ENCODE peak calls at places on chromosome 22, in four cellular contexts. One of them, this sample, is unnamed. For H3K4me1 and H3K9me3, the result is how much of the 10 kb centered on the place peaks cover.

GRCh38 chr22:45627489-45628233 is 44.0 kb upstream of the ATXN10 start:
- DNase-seq in OCI-LY7: no peak
- DNase-seq in mucosa of descending colon: no peak
- DNase-seq in ovary: no peak
- DNase-seq in this sample: peak

GRCh38 chr22:24063361-24063760 is 52.3 kb downstream of the CABIN1 start:
- DNase-seq in OCI-LY7: no peak
- DNase-seq in mucosa of descending colon: no peak
- DNase-seq in ovary: no peak
- DNase-seq in this sample: no peak

GRCh38 chr22:22927196-22927887 is 39.7 kb downstream of the IGLL5 start:
- DNase-seq in OCI-LY7: no peak
- DNase-seq in mucosa of descending colon: no peak
- DNase-seq in ovary: no peak
- DNase-seq in this sample: no peak

GRCh38 chr22:22721681-22722309 is 77.4 kb downstream of the GGTLC2 start:
- DNase-seq in OCI-LY7: no peak
- DNase-seq in mucosa of descending colon: no peak
- DNase-seq in ovary: peak
- DNase-seq in this sample: no peak

GRCh38 chr22:42292726-42293520 is 22.5 kb upstream of the TCF20 start:
- DNase-seq in OCI-LY7: no peak
- DNase-seq in mucosa of descending colon: peak
- DNase-seq in ovary: no peak
- DNase-seq in this sample: no peak

GRCh38 chr22:26617251-26618199 is at the start of gene CRYBB1:
- DNase-seq in OCI-LY7: peak
- DNase-seq in mucosa of descending colon: no peak
- DNase-seq in ovary: no peak
- DNase-seq in this sample: peak

GRCh38 chr22:26592368-26593015 is 2.6 kb upstream of the TPST2 start:
- DNase-seq in OCI-LY7: peak
- DNase-seq in mucosa of descending colon: peak
- DNase-seq in ovary: no peak
- DNase-seq in this sample: no peak

GRCh38 chr22:38125038-38125610 is 14.6 kb upstream of the BAIAP2L2 start:
- DNase-seq in OCI-LY7: no peak
- DNase-seq in mucosa of descending colon: no peak
- DNase-seq in ovary: no peak
- DNase-seq in this sample: no peak

GRCh38 chr22:35155403-35156025 is 89.6 kb downstream of the ISX start:
- DNase-seq in OCI-LY7: no peak
- DNase-seq in mucosa of descending colon: no peak
- DNase-seq in ovary: no peak
- DNase-seq in this sample: no peak

GRCh38 chr22:45934659-45935341 is 42.2 kb downstream of the WNT7B start:
- DNase-seq in OCI-LY7: no peak
- DNase-seq in mucosa of descending colon: no peak
- DNase-seq in ovary: peak
- DNase-seq in this sample: no peak

GRCh38 chr22:42685941-42686666 is 34.6 kb downstream of the A4GALT start:
- DNase-seq in OCI-LY7: no peak
- DNase-seq in mucosa of descending colon: no peak
- DNase-seq in ovary: peak
- DNase-seq in this sample: peak

GRCh38 chr22:50581031-50581949 is 1.4 kb downstream of the CHKB start:
- DNase-seq in OCI-LY7: no peak
- DNase-seq in mucosa of descending colon: no peak
- DNase-seq in ovary: no peak
- DNase-seq in this sample: no peak

GRCh38 chr22:45656577-45656976 is 15.1 kb upstream of the ATXN10 start:
- DNase-seq in OCI-LY7: no peak
- DNase-seq in mucosa of descending colon: no peak
- DNase-seq in ovary: no peak
- DNase-seq in this sample: no peak

GRCh38 chr22:47152938-47153337 is 390.5 kb downstream of the TBC1D22A start:
- DNase-seq in OCI-LY7: no peak
- DNase-seq in mucosa of descending colon: no peak
- DNase-seq in ovary: no peak
- DNase-seq in this sample: no peak

GRCh38 chr22:27771637-27772369 is 29.8 kb downstream of the MN1 start:
- DNase-seq in OCI-LY7: no peak
- DNase-seq in mucosa of descending colon: no peak
- DNase-seq in ovary: no peak
- DNase-seq in this sample: no peak

GRCh38 chr22:25548866-25549464 is 15.5 kb upstream of the GRK3 start:
- DNase-seq in OCI-LY7: no peak
- DNase-seq in mucosa of descending colon: no peak
- DNase-seq in ovary: no peak
- DNase-seq in this sample: no peak

DNA sequence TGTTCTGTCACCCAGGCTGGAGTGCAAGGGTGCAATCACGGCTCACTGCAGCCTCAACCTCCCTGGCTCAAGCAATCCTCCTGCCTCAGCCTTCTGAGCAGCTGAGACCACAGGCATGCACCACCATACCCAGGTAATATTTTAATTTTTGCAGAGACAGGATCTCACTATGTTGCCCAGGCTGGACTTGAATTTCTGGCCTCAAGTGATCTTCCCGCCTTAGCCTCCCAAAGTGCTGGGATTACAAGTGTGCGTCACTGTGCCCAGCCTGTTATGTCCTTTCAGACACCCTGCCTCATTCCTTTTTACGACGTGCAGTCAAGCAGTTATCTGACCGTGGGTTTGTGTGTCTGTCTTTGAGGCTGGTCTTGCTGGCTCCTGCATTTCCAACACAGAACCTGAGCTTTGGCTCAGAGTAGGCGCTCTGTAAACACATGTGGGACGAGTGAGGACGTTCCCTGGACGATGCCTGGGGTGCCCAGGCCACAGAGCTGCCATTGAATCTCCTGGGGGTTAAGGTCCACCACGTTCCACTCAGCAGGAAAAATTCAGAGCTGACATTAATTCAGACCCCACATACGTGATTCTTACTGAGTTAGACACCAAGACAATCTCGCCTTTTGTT is 21.6 kb upstream of the EMID1 start:
- DNase-seq in OCI-LY7: no peak
- DNase-seq in mucosa of descending colon: no peak
- DNase-seq in ovary: no peak
- DNase-seq in this sample: no peak
- H3K4me1 ChIP-seq in OCI-LY7: under half
- H3K4me1 ChIP-seq in mucosa of descending colon: under half
- H3K4me1 ChIP-seq in ovary: under half
- H3K4me1 ChIP-seq in this sample: under half

GRCh38 chr22:19990609-19991394 is 25.8 kb downstream of the ARVCF start:
- DNase-seq in OCI-LY7: no peak
- DNase-seq in mucosa of descending colon: no peak
- DNase-seq in ovary: peak
- DNase-seq in this sample: no peak

GRCh38 chr22:19992481-19992911 is 24.1 kb downstream of the ARVCF start:
- DNase-seq in OCI-LY7: no peak
- DNase-seq in mucosa of descending colon: no peak
- DNase-seq in ovary: peak
- DNase-seq in this sample: no peak

GRCh38 chr22:19991395-19991644 is 25.3 kb downstream of the ARVCF start:
- DNase-seq in OCI-LY7: no peak
- DNase-seq in mucosa of descending colon: no peak
- DNase-seq in ovary: peak
- DNase-seq in this sample: no peak

GRCh38 chr22:19992921-19993355 is 23.7 kb downstream of the ARVCF start:
- DNase-seq in OCI-LY7: no peak
- DNase-seq in mucosa of descending colon: no peak
- DNase-seq in ovary: peak
- DNase-seq in this sample: peak

DNA sequence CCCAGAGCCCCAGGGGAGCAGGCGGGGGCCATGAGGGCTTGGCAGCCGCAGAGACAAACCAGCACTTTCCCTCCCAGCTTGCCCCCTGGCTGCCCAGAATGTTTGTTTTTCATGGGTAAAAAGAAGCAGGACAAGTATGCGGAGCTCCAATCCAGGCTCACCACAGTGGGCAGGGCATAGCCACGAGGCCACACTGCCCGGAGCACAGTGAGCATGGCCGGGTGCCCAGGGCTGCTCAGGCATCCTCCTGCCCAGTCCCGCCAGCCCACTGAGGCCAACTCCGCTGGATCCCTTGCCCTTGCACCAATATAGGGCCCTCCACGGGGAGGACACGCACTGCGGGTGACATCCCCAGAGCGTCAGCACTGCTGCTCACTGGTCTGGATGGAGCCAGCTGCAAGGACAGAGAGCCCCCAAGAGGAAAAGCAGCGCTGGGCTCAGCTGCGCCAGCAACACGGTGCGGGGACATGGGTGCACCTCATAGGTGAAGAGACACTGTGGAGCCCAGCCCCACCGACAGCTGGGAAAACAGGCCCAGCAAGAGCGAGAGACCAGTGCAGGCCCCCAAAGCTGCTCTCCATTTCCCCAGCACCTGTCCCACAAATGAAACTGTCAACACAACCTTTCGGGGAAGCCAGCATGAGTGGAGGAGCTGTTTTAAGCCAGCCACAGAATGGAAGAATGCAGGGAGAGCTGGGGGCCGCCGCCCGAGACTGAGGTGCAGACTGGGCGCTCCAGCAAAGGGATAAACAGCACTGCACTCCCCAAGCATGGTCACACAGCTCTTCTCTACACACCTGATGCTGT is 24.8 kb downstream of the ARVCF start:
- DNase-seq in OCI-LY7: no peak
- DNase-seq in mucosa of descending colon: no peak
- DNase-seq in ovary: peak
- DNase-seq in this sample: no peak
- H3K4me3 ChIP-seq in OCI-LY7: no peak
- H3K4me3 ChIP-seq in mucosa of descending colon: no peak
- H3K4me3 ChIP-seq in ovary: no peak
- H3K4me3 ChIP-seq in this sample: no peak

DNA sequence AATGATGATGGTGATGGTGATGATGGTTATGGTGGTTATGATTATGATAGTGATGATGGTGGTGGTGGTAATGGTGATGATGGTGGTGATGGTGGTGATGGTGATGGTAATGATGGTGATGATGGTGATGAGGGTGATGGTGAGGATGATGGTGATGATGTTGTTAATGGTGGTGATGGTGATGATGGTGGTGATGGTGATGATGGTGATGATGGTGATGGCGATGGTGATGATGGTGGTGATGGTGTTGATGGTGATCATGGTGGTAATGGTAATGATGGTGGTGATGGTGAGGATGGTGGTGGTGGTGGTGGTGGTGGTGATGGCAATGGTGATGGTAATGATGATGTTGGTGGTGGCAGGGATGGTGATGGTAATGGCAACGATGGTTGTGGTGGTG is 1222.5 kb downstream of the BRD1 start:
- DNase-seq in OCI-LY7: no peak
- DNase-seq in mucosa of descending colon: no peak
- DNase-seq in ovary: no peak
- DNase-seq in this sample: no peak
- H3K9me3 ChIP-seq in OCI-LY7: under half
- H3K9me3 ChIP-seq in mucosa of descending colon: under half
- H3K9me3 ChIP-seq in ovary: under half
- H3K9me3 ChIP-seq in this sample: under half

GRCh38 chr22:30823015-30823370 is 128.3 kb downstream of the OSBP2 start:
- DNase-seq in OCI-LY7: no peak
- DNase-seq in mucosa of descending colon: no peak
- DNase-seq in ovary: no peak
- DNase-seq in this sample: no peak
- H3K4me1 ChIP-seq in OCI-LY7: under half
- H3K4me1 ChIP-seq in mucosa of descending colon: under half
- H3K4me1 ChIP-seq in ovary: under half
- H3K4me1 ChIP-seq in this sample: under half

GRCh38 chr22:40107756-40108437 is 69.8 kb upstream of the TNRC6B start:
- DNase-seq in OCI-LY7: peak
- DNase-seq in mucosa of descending colon: peak
- DNase-seq in ovary: no peak
- DNase-seq in this sample: peak
- H3K4me3 ChIP-seq in OCI-LY7: peak
- H3K4me3 ChIP-seq in mucosa of descending colon: no peak
- H3K4me3 ChIP-seq in ovary: peak
- H3K4me3 ChIP-seq in this sample: peak

This sample was measured in right cardiac atrium.